ENCODE peak calls at places on chromosomes 7 and 10, in ten cellular contexts. One of them, this sample, is unnamed.
A peak's percentile ranks its signal among the peaks of the same experiment; 100 is the strongest.

GRCh38 chr7:8389898-8390642 is 43.3 kb upstream of the NXPH1 start:
- DNase-seq in esophagus squamous epithelium: no peak
- DNase-seq in IMR-90: no peak
- DNase-seq in uterus: peak; percentile 31
- DNase-seq in lower leg skin: no peak
- DNase-seq in tibial nerve: no peak
- DNase-seq in body of pancreas: peak; percentile 51
- DNase-seq in sigmoid colon: no peak
- DNase-seq in upper lobe of left lung: peak; percentile 0
- DNase-seq in A549: peak; percentile 23
- DNase-seq in this sample: peak; percentile 13

GRCh38 chr10:86121200-86121599 is 245.4 kb downstream of the GRID1 start:
- DNase-seq in uterus: no peak
- DNase-seq in A549: no peak
- DNase-seq in IMR-90: no peak
- DNase-seq in upper lobe of left lung: no peak
- DNase-seq in body of pancreas: no peak
- DNase-seq in lower leg skin: no peak
- DNase-seq in sigmoid colon: no peak
- DNase-seq in tibial nerve: no peak
- DNase-seq in esophagus squamous epithelium: no peak
- DNase-seq in this sample: no peak

GRCh38 chr10:66835400-66835799 is 90.4 kb upstream of the LRRTM3 start:
- DNase-seq in tibial nerve: no peak
- DNase-seq in lower leg skin: no peak
- DNase-seq in body of pancreas: no peak
- DNase-seq in esophagus squamous epithelium: no peak
- DNase-seq in upper lobe of left lung: no peak
- DNase-seq in sigmoid colon: no peak
- DNase-seq in A549: no peak
- DNase-seq in IMR-90: no peak
- DNase-seq in uterus: no peak
- DNase-seq in this sample: no peak

GRCh38 chr7:46089281-46089680 is 168.2 kb upstream of the IGFBP3 start:
- DNase-seq in uterus: no peak
- DNase-seq in upper lobe of left lung: no peak
- DNase-seq in esophagus squamous epithelium: no peak
- DNase-seq in lower leg skin: no peak
- DNase-seq in sigmoid colon: no peak
- DNase-seq in body of pancreas: no peak
- DNase-seq in A549: peak; percentile 42
- DNase-seq in tibial nerve: no peak
- DNase-seq in IMR-90: peak; percentile 48
- DNase-seq in this sample: no peak

GRCh38 chr10:97648557-97649404 is 8.3 kb downstream of the PI4K2A start:
- DNase-seq in esophagus squamous epithelium: no peak
- DNase-seq in IMR-90: peak; percentile 96
- DNase-seq in body of pancreas: no peak
- DNase-seq in uterus: no peak
- DNase-seq in sigmoid colon: no peak
- DNase-seq in lower leg skin: peak; percentile 66
- DNase-seq in tibial nerve: peak; percentile 61
- DNase-seq in upper lobe of left lung: no peak
- DNase-seq in A549: peak; percentile 87
- DNase-seq in this sample: peak; percentile 76

GRCh38 chr7:121436136-121436535 is 40.0 kb upstream of the FAM3C start:
- DNase-seq in tibial nerve: no peak
- DNase-seq in lower leg skin: no peak
- DNase-seq in A549: no peak
- DNase-seq in IMR-90: no peak
- DNase-seq in esophagus squamous epithelium: no peak
- DNase-seq in sigmoid colon: no peak
- DNase-seq in body of pancreas: no peak
- DNase-seq in uterus: no peak
- DNase-seq in upper lobe of left lung: no peak
- DNase-seq in this sample: no peak

GRCh38 chr10:3467052-3467906 is 294.7 kb upstream of the PITRM1 start:
- DNase-seq in tibial nerve: peak; percentile 79
- DNase-seq in sigmoid colon: peak; percentile 88
- DNase-seq in upper lobe of left lung: peak; percentile 24
- DNase-seq in body of pancreas: peak; percentile 34
- DNase-seq in esophagus squamous epithelium: no peak
- DNase-seq in lower leg skin: peak; percentile 93
- DNase-seq in IMR-90: peak; percentile 93
- DNase-seq in A549: peak; percentile 98
- DNase-seq in uterus: peak; percentile 64
- DNase-seq in this sample: no peak

GRCh38 chr7:146635200-146636032 is 518.8 kb downstream of the CNTNAP2 start:
- DNase-seq in body of pancreas: no peak
- DNase-seq in IMR-90: no peak
- DNase-seq in upper lobe of left lung: no peak
- DNase-seq in sigmoid colon: no peak
- DNase-seq in A549: no peak
- DNase-seq in lower leg skin: no peak
- DNase-seq in esophagus squamous epithelium: no peak
- DNase-seq in uterus: no peak
- DNase-seq in tibial nerve: no peak
- DNase-seq in this sample: no peak

GRCh38 chr7:111752022-111752582 is 189.8 kb upstream of the IMMP2L start:
- DNase-seq in lower leg skin: no peak
- DNase-seq in tibial nerve: no peak
- DNase-seq in upper lobe of left lung: no peak
- DNase-seq in body of pancreas: peak; percentile 54
- DNase-seq in uterus: peak; percentile 19
- DNase-seq in IMR-90: peak; percentile 44
- DNase-seq in sigmoid colon: no peak
- DNase-seq in esophagus squamous epithelium: no peak
- DNase-seq in A549: peak; percentile 52
- DNase-seq in this sample: peak; percentile 58

GRCh38 chr10:133096616-133097269 is 9.0 kb downstream of the ADGRA1 start:
- DNase-seq in body of pancreas: no peak
- DNase-seq in esophagus squamous epithelium: no peak
- DNase-seq in upper lobe of left lung: peak; percentile 76
- DNase-seq in tibial nerve: no peak
- DNase-seq in lower leg skin: no peak
- DNase-seq in uterus: no peak
- DNase-seq in IMR-90: no peak
- DNase-seq in A549: peak; percentile 22
- DNase-seq in sigmoid colon: no peak
- DNase-seq in this sample: no peak

GRCh38 chr10:133274751-133275682 is 1.7 kb downstream of the ADAM8 start:
- DNase-seq in esophagus squamous epithelium: no peak
- DNase-seq in uterus: no peak
- DNase-seq in body of pancreas: no peak
- DNase-seq in upper lobe of left lung: peak; percentile 82
- DNase-seq in sigmoid colon: no peak
- DNase-seq in IMR-90: no peak
- DNase-seq in tibial nerve: no peak
- DNase-seq in A549: no peak
- DNase-seq in lower leg skin: no peak
- DNase-seq in this sample: peak; percentile 69

GRCh38 chr7:33563010-33563409 is 342.3 kb upstream of the BMPER start:
- DNase-seq in esophagus squamous epithelium: no peak
- DNase-seq in uterus: no peak
- DNase-seq in body of pancreas: no peak
- DNase-seq in IMR-90: no peak
- DNase-seq in sigmoid colon: no peak
- DNase-seq in lower leg skin: no peak
- DNase-seq in tibial nerve: no peak
- DNase-seq in upper lobe of left lung: no peak
- DNase-seq in A549: no peak
- DNase-seq in this sample: no peak

GRCh38 chr10:58409956-58410610 is 24.9 kb downstream of the TFAM start:
- DNase-seq in tibial nerve: no peak
- DNase-seq in esophagus squamous epithelium: no peak
- DNase-seq in body of pancreas: no peak
- DNase-seq in upper lobe of left lung: no peak
- DNase-seq in lower leg skin: no peak
- DNase-seq in IMR-90: no peak
- DNase-seq in uterus: no peak
- DNase-seq in sigmoid colon: no peak
- DNase-seq in A549: no peak
- DNase-seq in this sample: no peak

GRCh38 chr7:20116869-20117268 is 100.3 kb downstream of the MACC1 start:
- DNase-seq in uterus: no peak
- DNase-seq in tibial nerve: no peak
- DNase-seq in body of pancreas: no peak
- DNase-seq in esophagus squamous epithelium: no peak
- DNase-seq in upper lobe of left lung: no peak
- DNase-seq in lower leg skin: no peak
- DNase-seq in IMR-90: no peak
- DNase-seq in A549: no peak
- DNase-seq in sigmoid colon: no peak
- DNase-seq in this sample: no peak

GRCh38 chr10:103793920-103794883 is 61.2 kb downstream of the SH3PXD2A start:
- DNase-seq in IMR-90: no peak
- DNase-seq in uterus: peak; percentile 59
- DNase-seq in tibial nerve: peak; percentile 16
- DNase-seq in sigmoid colon: peak; percentile 77
- DNase-seq in upper lobe of left lung: no peak
- DNase-seq in body of pancreas: peak; percentile 86
- DNase-seq in A549: peak; percentile 95
- DNase-seq in lower leg skin: no peak
- DNase-seq in esophagus squamous epithelium: no peak
- DNase-seq in this sample: no peak

GRCh38 chr7:80736371-80736770 is 97.9 kb downstream of the CD36 start:
- DNase-seq in esophagus squamous epithelium: no peak
- DNase-seq in A549: no peak
- DNase-seq in lower leg skin: no peak
- DNase-seq in body of pancreas: no peak
- DNase-seq in sigmoid colon: no peak
- DNase-seq in tibial nerve: no peak
- DNase-seq in upper lobe of left lung: no peak
- DNase-seq in uterus: no peak
- DNase-seq in IMR-90: peak; percentile 39
- DNase-seq in this sample: no peak

GRCh38 chr10:131439705-131440104 is 128.2 kb upstream of the TCERG1L start:
- DNase-seq in uterus: no peak
- DNase-seq in IMR-90: no peak
- DNase-seq in esophagus squamous epithelium: no peak
- DNase-seq in lower leg skin: no peak
- DNase-seq in body of pancreas: no peak
- DNase-seq in A549: no peak
- DNase-seq in sigmoid colon: no peak
- DNase-seq in tibial nerve: no peak
- DNase-seq in upper lobe of left lung: no peak
- DNase-seq in this sample: no peak
- TF ChIP-seq POLR2A in uterus: no peak
- TF ChIP-seq POLR2A in IMR-90: no peak
- TF ChIP-seq POLR2A in esophagus squamous epithelium: no peak
- TF ChIP-seq POLR2A in lower leg skin: no peak
- TF ChIP-seq POLR2A in body of pancreas: no peak
- TF ChIP-seq POLR2A in A549: no peak
- TF ChIP-seq POLR2A in sigmoid colon: no peak
- TF ChIP-seq POLR2A in tibial nerve: no peak
- TF ChIP-seq POLR2A in upper lobe of left lung: no peak
- TF ChIP-seq POLR2A in this sample: no peak

GRCh38 chr7:87475359-87476178 is at the start of gene ABCB4:
- DNase-seq in lower leg skin: no peak
- DNase-seq in body of pancreas: peak; percentile 32
- DNase-seq in sigmoid colon: no peak
- DNase-seq in esophagus squamous epithelium: no peak
- DNase-seq in A549: no peak
- DNase-seq in tibial nerve: no peak
- DNase-seq in uterus: no peak
- DNase-seq in upper lobe of left lung: peak; percentile 86
- DNase-seq in IMR-90: no peak
- DNase-seq in this sample: peak; percentile 83
- TF ChIP-seq POLR2A in lower leg skin: no peak
- TF ChIP-seq POLR2A in body of pancreas: no peak
- TF ChIP-seq POLR2A in sigmoid colon: no peak
- TF ChIP-seq POLR2A in esophagus squamous epithelium: no peak
- TF ChIP-seq POLR2A in A549: no peak
- TF ChIP-seq POLR2A in tibial nerve: no peak
- TF ChIP-seq POLR2A in uterus: no peak
- TF ChIP-seq POLR2A in upper lobe of left lung: no peak
- TF ChIP-seq POLR2A in IMR-90: no peak
- TF ChIP-seq POLR2A in this sample: no peak

DNA sequence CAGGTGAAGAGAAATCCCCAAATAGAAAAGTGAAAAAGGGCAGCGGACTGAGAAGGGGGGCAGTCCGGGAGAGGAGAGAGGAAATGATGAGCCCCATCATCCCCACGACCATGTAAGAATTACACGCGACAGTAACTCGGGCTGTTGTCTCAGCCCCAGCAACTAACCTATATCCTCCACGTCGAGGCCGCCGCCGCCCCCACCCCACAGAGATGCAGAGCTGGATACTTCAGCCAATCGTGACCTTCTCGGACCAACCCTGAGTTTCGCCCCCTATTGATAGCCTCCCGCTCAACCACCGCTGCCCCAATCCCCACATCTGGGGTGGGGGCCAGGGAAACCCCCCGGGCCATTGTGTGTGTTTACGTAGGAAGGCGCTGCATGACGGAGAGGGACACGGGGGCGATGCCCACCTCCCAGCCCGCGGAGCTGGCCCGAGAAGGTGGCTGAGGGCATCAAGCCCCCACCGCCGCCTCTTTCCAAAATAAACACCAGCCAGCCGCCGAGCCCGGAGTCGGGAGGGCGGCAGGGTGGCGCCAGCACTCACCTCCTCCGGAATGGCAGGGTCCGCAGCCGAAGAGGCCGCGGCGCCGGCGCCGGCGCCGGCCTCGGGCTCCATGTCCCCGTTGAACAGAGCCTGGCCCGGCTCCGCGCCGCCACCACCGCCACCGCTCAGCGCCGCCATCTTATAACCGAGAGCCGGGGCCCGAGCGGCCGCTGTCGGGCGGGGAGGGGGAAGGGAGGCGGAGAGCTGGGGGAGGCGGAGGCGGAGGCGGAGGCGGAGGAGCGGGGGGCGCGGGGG is 509 bp downstream of the BRAF start:
- DNase-seq in uterus: peak; percentile 63
- DNase-seq in sigmoid colon: peak; percentile 88
- DNase-seq in tibial nerve: peak; percentile 65
- DNase-seq in body of pancreas: peak; percentile 75
- DNase-seq in lower leg skin: peak; percentile 66
- DNase-seq in esophagus squamous epithelium: peak; percentile 51
- DNase-seq in IMR-90: peak; percentile 68
- DNase-seq in upper lobe of left lung: peak; percentile 95
- DNase-seq in A549: peak; percentile 77
- DNase-seq in this sample: peak; percentile 92
- TF ChIP-seq POLR2A in uterus: no peak
- TF ChIP-seq POLR2A in sigmoid colon: no peak
- TF ChIP-seq POLR2A in tibial nerve: no peak
- TF ChIP-seq POLR2A in body of pancreas: peak; percentile 58
- TF ChIP-seq POLR2A in lower leg skin: no peak
- TF ChIP-seq POLR2A in esophagus squamous epithelium: no peak
- TF ChIP-seq POLR2A in IMR-90: peak; percentile 50
- TF ChIP-seq POLR2A in upper lobe of left lung: peak; percentile 31
- TF ChIP-seq POLR2A in A549: peak; percentile 32
- TF ChIP-seq POLR2A in this sample: peak; percentile 30

DNA sequence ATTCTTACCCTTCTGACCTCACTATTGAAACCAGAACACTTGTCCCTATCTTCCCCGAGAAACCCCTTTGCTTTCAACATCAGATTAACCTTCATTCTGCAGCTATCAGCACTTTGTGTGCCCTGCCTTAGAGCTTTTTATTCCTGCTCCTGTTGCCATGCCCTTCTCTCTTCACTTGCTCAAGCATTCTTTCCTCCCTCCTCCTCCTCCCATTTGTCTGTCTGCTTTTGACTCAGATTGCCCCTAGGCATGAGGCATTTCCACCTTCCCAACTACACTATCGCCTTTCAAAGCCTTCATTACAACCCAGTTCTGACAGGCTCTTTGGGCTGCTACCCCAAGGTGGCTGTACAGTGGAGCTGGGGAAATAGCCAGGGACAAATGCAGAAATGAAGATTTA is 143.3 kb downstream of the SLC25A13 start:
- DNase-seq in esophagus squamous epithelium: no peak
- DNase-seq in lower leg skin: no peak
- DNase-seq in IMR-90: no peak
- DNase-seq in tibial nerve: no peak
- DNase-seq in upper lobe of left lung: no peak
- DNase-seq in A549: no peak
- DNase-seq in uterus: no peak
- DNase-seq in sigmoid colon: no peak
- DNase-seq in body of pancreas: no peak
- DNase-seq in this sample: no peak
- TF ChIP-seq POLR2A in esophagus squamous epithelium: no peak
- TF ChIP-seq POLR2A in lower leg skin: no peak
- TF ChIP-seq POLR2A in IMR-90: no peak
- TF ChIP-seq POLR2A in tibial nerve: no peak
- TF ChIP-seq POLR2A in upper lobe of left lung: no peak
- TF ChIP-seq POLR2A in A549: no peak
- TF ChIP-seq POLR2A in uterus: no peak
- TF ChIP-seq POLR2A in sigmoid colon: no peak
- TF ChIP-seq POLR2A in body of pancreas: no peak
- TF ChIP-seq POLR2A in this sample: no peak